ENCODE peak calls at places on chromosome 9, in eight cellular contexts. One of them, this sample, is unnamed. For H3K4me1, the result is how much of the 10 kb centered on the place peaks cover.

GRCh38 chr9:92679413-92680165 is 9.7 kb upstream of the IPPK start:
- DNase-seq in GM23248: no peak
- DNase-seq in IMR-90: no peak
- DNase-seq in heart left ventricle: no peak
- DNase-seq in CD8-positive, alpha-beta memory T cell: no peak
- DNase-seq in thoracic aorta: no peak
- DNase-seq in hepatocyte: no peak
- DNase-seq in left ventricle myocardium inferior: no peak
- DNase-seq in this sample: no peak

GRCh38 chr9:89431930-89432725 is 65.8 kb downstream of the SEMA4D start:
- DNase-seq in GM23248: no peak
- DNase-seq in IMR-90: no peak
- DNase-seq in heart left ventricle: no peak
- DNase-seq in CD8-positive, alpha-beta memory T cell: no peak
- DNase-seq in thoracic aorta: no peak
- DNase-seq in hepatocyte: no peak
- DNase-seq in left ventricle myocardium inferior: no peak
- DNase-seq in this sample: no peak

GRCh38 chr9:131188986-131189385 is 63.6 kb downstream of the NUP214 start:
- DNase-seq in GM23248: no peak
- DNase-seq in IMR-90: no peak
- DNase-seq in heart left ventricle: no peak
- DNase-seq in CD8-positive, alpha-beta memory T cell: no peak
- DNase-seq in thoracic aorta: no peak
- DNase-seq in hepatocyte: no peak
- DNase-seq in left ventricle myocardium inferior: no peak
- DNase-seq in this sample: no peak

GRCh38 chr9:111842313-111842712 is 47.6 kb upstream of the SHOC1 start:
- DNase-seq in GM23248: peak
- DNase-seq in IMR-90: no peak
- DNase-seq in heart left ventricle: no peak
- DNase-seq in CD8-positive, alpha-beta memory T cell: no peak
- DNase-seq in thoracic aorta: no peak
- DNase-seq in hepatocyte: no peak
- DNase-seq in left ventricle myocardium inferior: no peak
- DNase-seq in this sample: peak

GRCh38 chr9:121857941-121858340 is 206.5 kb downstream of the DAB2IP start:
- DNase-seq in GM23248: no peak
- DNase-seq in IMR-90: no peak
- DNase-seq in heart left ventricle: no peak
- DNase-seq in CD8-positive, alpha-beta memory T cell: no peak
- DNase-seq in thoracic aorta: no peak
- DNase-seq in hepatocyte: no peak
- DNase-seq in left ventricle myocardium inferior: no peak
- DNase-seq in this sample: no peak

GRCh38 chr9:134317431-134318414 is 8.5 kb upstream of the RXRA start:
- DNase-seq in GM23248: peak
- DNase-seq in IMR-90: peak
- DNase-seq in heart left ventricle: peak
- DNase-seq in CD8-positive, alpha-beta memory T cell: no peak
- DNase-seq in thoracic aorta: no peak
- DNase-seq in hepatocyte: no peak
- DNase-seq in left ventricle myocardium inferior: peak
- DNase-seq in this sample: peak

GRCh38 chr9:108445431-108446018 is 410.3 kb downstream of the ACTL7B start:
- DNase-seq in GM23248: no peak
- DNase-seq in IMR-90: no peak
- DNase-seq in heart left ventricle: no peak
- DNase-seq in CD8-positive, alpha-beta memory T cell: no peak
- DNase-seq in thoracic aorta: no peak
- DNase-seq in hepatocyte: peak
- DNase-seq in left ventricle myocardium inferior: no peak
- DNase-seq in this sample: no peak

GRCh38 chr9:28215921-28216320 is 642.6 kb upstream of the C9orf72 start:
- DNase-seq in GM23248: no peak
- DNase-seq in IMR-90: no peak
- DNase-seq in heart left ventricle: no peak
- DNase-seq in CD8-positive, alpha-beta memory T cell: no peak
- DNase-seq in thoracic aorta: no peak
- DNase-seq in hepatocyte: no peak
- DNase-seq in left ventricle myocardium inferior: no peak
- DNase-seq in this sample: no peak

GRCh38 chr9:15697459-15697858 is 144.6 kb downstream of the CCDC171 start:
- DNase-seq in GM23248: peak
- DNase-seq in IMR-90: peak
- DNase-seq in heart left ventricle: no peak
- DNase-seq in CD8-positive, alpha-beta memory T cell: no peak
- DNase-seq in thoracic aorta: no peak
- DNase-seq in hepatocyte: no peak
- DNase-seq in left ventricle myocardium inferior: no peak
- DNase-seq in this sample: peak

GRCh38 chr9:27248702-27249101 is 48.2 kb downstream of the EQTN start:
- DNase-seq in GM23248: peak
- DNase-seq in IMR-90: peak
- DNase-seq in heart left ventricle: no peak
- DNase-seq in CD8-positive, alpha-beta memory T cell: no peak
- DNase-seq in thoracic aorta: no peak
- DNase-seq in hepatocyte: no peak
- DNase-seq in left ventricle myocardium inferior: no peak
- DNase-seq in this sample: peak

GRCh38 chr9:93952784-93953491 is 2.2 kb downstream of the BARX1 start:
- DNase-seq in GM23248: no peak
- DNase-seq in IMR-90: no peak
- DNase-seq in heart left ventricle: no peak
- DNase-seq in CD8-positive, alpha-beta memory T cell: no peak
- DNase-seq in thoracic aorta: no peak
- DNase-seq in hepatocyte: peak
- DNase-seq in left ventricle myocardium inferior: no peak
- DNase-seq in this sample: no peak

GRCh38 chr9:131259432-131259885 is 16.9 kb downstream of the FAM78A start:
- DNase-seq in GM23248: no peak
- DNase-seq in IMR-90: no peak
- DNase-seq in heart left ventricle: peak
- DNase-seq in CD8-positive, alpha-beta memory T cell: no peak
- DNase-seq in thoracic aorta: no peak
- DNase-seq in hepatocyte: no peak
- DNase-seq in left ventricle myocardium inferior: no peak
- DNase-seq in this sample: no peak

DNA sequence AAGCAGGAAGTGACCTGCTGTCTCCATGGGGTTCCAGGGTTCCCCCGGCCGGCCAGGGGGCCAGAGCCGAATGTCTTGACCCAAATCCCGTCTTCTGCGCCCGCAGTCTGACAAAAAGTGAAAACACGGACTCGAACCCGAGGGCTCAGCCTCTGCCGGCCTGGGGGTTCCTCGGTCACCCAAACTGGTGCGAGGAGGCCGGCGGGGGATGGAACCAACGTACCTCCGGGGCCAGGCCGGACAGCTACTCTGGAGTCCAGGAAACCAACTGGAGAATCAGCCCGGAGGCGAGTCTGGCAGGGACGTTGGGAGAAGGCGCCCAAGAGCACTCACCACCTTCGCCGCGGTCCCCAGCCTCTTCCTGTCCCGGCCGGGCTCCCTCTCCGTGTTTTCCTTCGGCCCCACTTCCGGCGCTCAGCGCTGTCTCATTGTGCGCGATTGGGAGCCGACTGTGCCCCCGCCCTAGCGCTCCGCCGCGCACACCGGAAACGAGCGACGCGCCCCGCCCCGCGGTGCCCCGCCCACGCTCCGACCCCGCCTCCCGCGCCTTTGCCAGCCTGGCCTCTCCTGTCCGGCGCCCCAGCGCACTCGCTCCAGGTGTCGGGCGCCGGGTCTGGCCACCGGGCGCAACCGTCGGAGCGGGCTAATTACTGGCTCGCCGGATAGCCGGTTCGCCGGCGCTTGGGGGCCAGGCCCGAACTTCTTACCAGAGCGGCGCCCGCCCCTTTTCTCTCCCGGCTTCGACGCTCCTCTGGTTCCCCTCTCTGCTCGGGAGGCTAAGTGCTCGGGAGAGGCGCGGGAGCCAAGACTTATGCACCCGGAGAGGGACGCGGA is at the start of gene TUT7:
- DNase-seq in GM23248: peak
- DNase-seq in IMR-90: peak
- DNase-seq in heart left ventricle: peak
- DNase-seq in CD8-positive, alpha-beta memory T cell: peak
- DNase-seq in thoracic aorta: peak
- DNase-seq in hepatocyte: peak
- DNase-seq in left ventricle myocardium inferior: peak
- DNase-seq in this sample: peak
- H3K4me1 ChIP-seq in GM23248: under half
- H3K4me1 ChIP-seq in IMR-90: under half
- H3K4me1 ChIP-seq in heart left ventricle: under half
- H3K4me1 ChIP-seq in CD8-positive, alpha-beta memory T cell: under half
- H3K4me1 ChIP-seq in thoracic aorta: under half
- H3K4me1 ChIP-seq in hepatocyte: under half
- H3K4me1 ChIP-seq in left ventricle myocardium inferior: half or more
- H3K4me1 ChIP-seq in this sample: under half

DNA sequence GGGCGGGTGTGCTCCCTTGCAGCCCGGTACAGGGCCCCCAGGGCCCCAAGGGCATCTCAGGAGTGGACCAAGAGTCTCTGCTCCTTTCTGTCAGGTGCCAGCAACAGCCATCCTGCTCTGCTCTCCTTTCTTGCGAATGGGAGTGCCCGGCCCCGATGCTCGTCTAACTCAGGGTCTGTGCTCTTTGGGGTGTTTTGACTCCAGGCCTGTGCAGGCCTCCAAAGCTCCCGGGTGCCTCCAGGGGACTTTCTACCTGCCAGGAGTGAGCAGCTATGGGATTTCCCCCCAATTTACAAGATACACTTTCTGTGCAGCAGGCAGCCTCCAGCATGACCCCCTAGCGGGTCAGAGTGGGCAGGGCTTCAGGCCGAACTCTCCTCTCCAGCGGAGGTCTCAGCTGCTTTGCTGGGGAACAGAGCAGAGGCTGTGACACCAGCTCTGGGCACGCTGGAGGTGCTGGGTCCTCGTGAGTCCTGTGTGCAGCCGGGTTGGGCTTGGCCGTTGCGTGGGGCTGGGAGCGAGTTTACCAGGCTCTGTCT is 3.0 kb downstream of the NRARP start:
- DNase-seq in GM23248: no peak
- DNase-seq in IMR-90: no peak
- DNase-seq in heart left ventricle: no peak
- DNase-seq in CD8-positive, alpha-beta memory T cell: no peak
- DNase-seq in thoracic aorta: no peak
- DNase-seq in hepatocyte: no peak
- DNase-seq in left ventricle myocardium inferior: no peak
- DNase-seq in this sample: no peak
- H3K4me3 ChIP-seq in GM23248: no peak
- H3K4me3 ChIP-seq in IMR-90: no peak
- H3K4me3 ChIP-seq in heart left ventricle: peak
- H3K4me3 ChIP-seq in CD8-positive, alpha-beta memory T cell: no peak
- H3K4me3 ChIP-seq in thoracic aorta: no peak
- H3K4me3 ChIP-seq in hepatocyte: no peak
- H3K4me3 ChIP-seq in left ventricle myocardium inferior: peak
- H3K4me3 ChIP-seq in this sample: no peak

DNA sequence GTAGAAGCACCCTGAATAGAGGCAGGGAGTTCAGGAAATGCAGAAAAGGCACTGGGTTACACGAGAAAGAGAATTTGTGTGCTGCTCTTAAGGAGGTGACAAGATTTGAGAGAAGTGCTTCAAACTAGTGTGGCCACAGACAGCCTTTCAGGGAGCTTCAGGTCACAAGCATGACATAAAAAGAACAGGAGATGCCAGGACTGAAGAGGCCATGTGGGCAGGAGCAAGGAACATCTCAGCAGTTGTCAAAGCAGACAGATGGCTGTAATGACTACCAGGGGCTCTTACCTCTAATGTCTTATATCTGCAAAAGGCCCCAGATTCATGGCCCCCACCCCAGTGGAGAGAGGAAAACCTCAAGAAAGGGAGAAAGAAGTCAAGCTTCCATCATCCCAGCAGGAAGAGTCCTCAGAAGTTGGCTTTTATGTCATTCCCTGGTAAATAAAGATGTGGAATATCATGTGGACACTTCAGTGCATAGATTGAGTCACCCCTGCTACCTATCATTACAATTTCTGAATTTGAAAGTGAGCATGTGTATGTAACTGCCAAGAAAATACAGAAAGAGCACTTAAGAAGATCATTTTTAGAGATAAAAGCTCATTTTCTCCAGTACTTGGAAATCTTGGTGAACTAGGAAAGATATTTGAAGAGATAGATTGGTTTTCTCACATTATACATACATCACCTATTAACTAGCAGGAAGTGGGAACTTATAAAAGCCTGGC is 214.4 kb upstream of the RORB start:
- DNase-seq in GM23248: no peak
- DNase-seq in IMR-90: no peak
- DNase-seq in heart left ventricle: no peak
- DNase-seq in CD8-positive, alpha-beta memory T cell: no peak
- DNase-seq in thoracic aorta: no peak
- DNase-seq in hepatocyte: no peak
- DNase-seq in left ventricle myocardium inferior: no peak
- DNase-seq in this sample: no peak
- H3K4me1 ChIP-seq in GM23248: under half
- H3K4me1 ChIP-seq in IMR-90: under half
- H3K4me1 ChIP-seq in heart left ventricle: under half
- H3K4me1 ChIP-seq in CD8-positive, alpha-beta memory T cell: under half
- H3K4me1 ChIP-seq in thoracic aorta: under half
- H3K4me1 ChIP-seq in hepatocyte: under half
- H3K4me1 ChIP-seq in left ventricle myocardium inferior: under half
- H3K4me1 ChIP-seq in this sample: under half

GRCh38 chr9:98706651-98707103 is 2.1 kb downstream of the GABBR2 start:
- DNase-seq in GM23248: peak
- DNase-seq in IMR-90: peak
- DNase-seq in heart left ventricle: no peak
- DNase-seq in CD8-positive, alpha-beta memory T cell: no peak
- DNase-seq in thoracic aorta: no peak
- DNase-seq in hepatocyte: no peak
- DNase-seq in left ventricle myocardium inferior: no peak
- DNase-seq in this sample: peak
- H3K4me3 ChIP-seq in GM23248: peak
- H3K4me3 ChIP-seq in IMR-90: peak
- H3K4me3 ChIP-seq in heart left ventricle: peak
- H3K4me3 ChIP-seq in CD8-positive, alpha-beta memory T cell: no peak
- H3K4me3 ChIP-seq in thoracic aorta: no peak
- H3K4me3 ChIP-seq in hepatocyte: no peak
- H3K4me3 ChIP-seq in left ventricle myocardium inferior: peak
- H3K4me3 ChIP-seq in this sample: peak

GRCh38 chr9:113621309-113621791 is 157.8 kb downstream of the RGS3 start:
- DNase-seq in GM23248: peak
- DNase-seq in IMR-90: peak
- DNase-seq in heart left ventricle: peak
- DNase-seq in CD8-positive, alpha-beta memory T cell: no peak
- DNase-seq in thoracic aorta: peak
- DNase-seq in hepatocyte: peak
- DNase-seq in left ventricle myocardium inferior: peak
- DNase-seq in this sample: peak
- H3K4me1 ChIP-seq in GM23248: half or more
- H3K4me1 ChIP-seq in IMR-90: under half
- H3K4me1 ChIP-seq in heart left ventricle: half or more
- H3K4me1 ChIP-seq in CD8-positive, alpha-beta memory T cell: under half
- H3K4me1 ChIP-seq in thoracic aorta: under half
- H3K4me1 ChIP-seq in hepatocyte: under half
- H3K4me1 ChIP-seq in left ventricle myocardium inferior: half or more
- H3K4me1 ChIP-seq in this sample: half or more